ENCODE peak calls at places on chromosomes 13 and 19, in four cellular contexts. H, O, K and Z are unnamed samples.

GRCh38 chr19:2477141-2477710 is 1.3 kb downstream of the GADD45B start:
- DNase-seq in H (no peak), O (peak), K (no peak), Z (no peak)

GRCh38 chr13:100751826-100752225 is 77.2 kb upstream of the TMTC4 start:
- DNase-seq in H (no peak), O (no peak), K (no peak), Z (no peak)

GRCh38 chr13:24270639-24271131 is 38.7 kb upstream of the C1QTNF9 start:
- DNase-seq in H (no peak), O (peak), K (peak), Z (no peak)

GRCh38 chr19:33953023-33953422 is 156.4 kb downstream of the KCTD15 start:
- DNase-seq in H (no peak), O (no peak), K (no peak), Z (no peak)

GRCh38 chr13:46340631-46341111 is 46.4 kb downstream of the RUBCNL start:
- DNase-seq in H (no peak), O (no peak), K (no peak), Z (no peak)

GRCh38 chr13:114309086-114309485 is 5.2 kb upstream of the CHAMP1 start:
- DNase-seq in H (no peak), O (no peak), K (no peak), Z (no peak)

GRCh38 chr19:28425431-28425931 is 787.5 kb downstream of the UQCRFS1 start:
- DNase-seq in H (no peak), O (no peak), K (no peak), Z (no peak)

GRCh38 chr19:1295169-1296012 is 9.7 kb downstream of the EFNA2 start:
- DNase-seq in H (no peak), O (peak), K (no peak), Z (no peak)

GRCh38 chr19:12484011-12484370 is 625 bp downstream of the ZNF709 start:
- DNase-seq in H (no peak), O (no peak), K (no peak), Z (no peak)

GRCh38 chr19:58519087-58519354 is 589 bp downstream of the ZBTB45 start:
- DNase-seq in H (peak), O (peak), K (peak), Z (peak)

GRCh38 chr13:77323858-77324257 is 3.0 kb downstream of the MYCBP2 start:
- DNase-seq in H (no peak), O (no peak), K (no peak), Z (no peak)